ENCODE peak calls at places on chromosomes 2 and 18, in six cellular contexts. I is IMR-90, A is neural crest cell, G is GM12865, Q is tibial artery, F is HCT116. R is an unnamed sample.

GRCh38 chr2:113208995-113209868 is 35.5 kb downstream of the PSD4 start:
- DNase-seq in G (no peak), F (no peak), I (peak), A (no peak), Q (no peak), R (no peak)

GRCh38 chr2:140975237-140975636 is 1155.6 kb downstream of the LRP1B start:
- DNase-seq in I (peak), F (no peak), A (no peak), Q (no peak), G (no peak), R (no peak)

GRCh38 chr18:58043452-58044369 is at the start of gene NEDD4L:
- DNase-seq in Q (peak), F (peak), G (peak), A (peak), I (peak), R (peak)

GRCh38 chr2:29603341-29603740 is 318.0 kb downstream of the ALK start:
- DNase-seq in I (no peak), A (no peak), G (no peak), Q (no peak), F (no peak), R (no peak)

GRCh38 chr2:134713606-134714005 is 5.2 kb downstream of the TMEM163 start:
- DNase-seq in I (no peak), Q (no peak), A (no peak), F (no peak), G (no peak), R (no peak)

GRCh38 chr2:127695491-127696472 is 5.5 kb upstream of the SFT2D3 start:
- DNase-seq in F (peak), I (peak), G (peak), Q (peak), A (peak), R (no peak)

GRCh38 chr18:8616026-8616401 is 6.8 kb downstream of the RAB12 start:
- DNase-seq in A (no peak), I (no peak), Q (no peak), F (no peak), G (no peak), R (no peak)

GRCh38 chr18:48342125-48342524 is 67.1 kb downstream of the ZBTB7C start:
- DNase-seq in I (no peak), F (no peak), A (no peak), Q (no peak), G (no peak), R (no peak)

GRCh38 chr2:109516445-109517117 is 97.2 kb downstream of the SEPTIN10 start:
- DNase-seq in I (peak), Q (no peak), G (peak), F (peak), A (peak), R (peak)

GRCh38 chr2:128486640-128487375 is 168.1 kb upstream of the HS6ST1 start:
- DNase-seq in Q (no peak), G (no peak), F (no peak), I (no peak), A (no peak), R (no peak)

GRCh38 chr2:31337860-31338259 is 76.7 kb downstream of the XDH start:
- DNase-seq in F (no peak), I (peak), G (no peak), Q (no peak), A (no peak), R (no peak)

GRCh38 chr2:201965550-201965949 is 68.1 kb upstream of the FZD7 start:
- DNase-seq in I (no peak), Q (no peak), G (no peak), A (no peak), F (no peak), R (no peak)

GRCh38 chr2:55883339-55883738 is 40.2 kb downstream of the EFEMP1 start:
- DNase-seq in A (no peak), I (peak), G (no peak), Q (peak), F (no peak), R (no peak)

GRCh38 chr2:238615187-238615586 is 188.5 kb downstream of the ASB1 start:
- DNase-seq in G (no peak), I (no peak), A (no peak), Q (no peak), F (no peak), R (no peak)

GRCh38 chr2:25473758-25474335 is 132.1 kb upstream of the DNMT3A start:
- DNase-seq in A (no peak), Q (no peak), I (no peak), F (no peak), G (no peak), R (no peak)

GRCh38 chr2:197113221-197113831 is 186.8 kb upstream of the PGAP1 start:
- DNase-seq in I (peak), G (peak), F (peak), A (no peak), Q (no peak), R (no peak)

GRCh38 chr2:24015562-24016375 is 5.9 kb downstream of the MFSD2B start:
- DNase-seq in F (no peak), Q (no peak), I (peak), G (no peak), A (no peak), R (no peak)

GRCh38 chr2:151827564-151828142 is 568 bp downstream of the ARL5A start:
- DNase-seq in Q (no peak), F (no peak), G (peak), A (peak), I (peak), R (peak)

GRCh38 chr2:237790353-237790752 is 8.2 kb upstream of the RBM44 start:
- DNase-seq in F (no peak), A (no peak), Q (no peak), G (no peak), I (peak), R (no peak)

DNA sequence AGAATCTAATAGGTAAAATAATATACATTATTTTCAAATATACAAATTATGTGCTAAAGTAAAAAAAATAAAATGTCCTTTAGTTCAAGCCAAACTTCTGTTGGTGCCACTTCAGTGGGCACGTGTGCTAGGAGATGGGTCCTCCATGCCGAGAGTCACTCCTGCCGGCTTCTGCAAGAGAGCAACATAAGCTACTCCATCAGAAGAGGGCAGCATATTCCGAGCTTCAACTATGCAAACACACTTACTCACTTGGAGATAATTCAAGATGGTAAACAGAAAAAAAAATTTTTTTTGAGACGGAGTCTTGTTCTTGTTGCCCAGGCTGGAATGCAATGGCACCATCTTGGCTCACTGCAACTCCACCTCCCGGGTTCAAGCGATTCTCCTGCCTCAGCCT is 24.4 kb downstream of the CNOT11 start:
- DNase-seq in Q (no peak), F (no peak), I (peak), G (no peak), A (no peak), R (no peak)
- TF ChIP-seq CTCF in Q (no peak), F (no peak), I (no peak), G (no peak), A (no peak), R (no peak)

GRCh38 chr18:35936951-35937350 is 35.5 kb upstream of the RMP24 start:
- DNase-seq in G (no peak), Q (no peak), I (no peak), A (no peak), F (no peak), R (no peak)

GRCh38 chr18:35941299-35941698 is 31.2 kb upstream of the RMP24 start:
- DNase-seq in G (no peak), Q (no peak), I (no peak), A (no peak), F (no peak), R (no peak)

GRCh38 chr18:35938158-35938557 is 34.3 kb upstream of the RMP24 start:
- DNase-seq in Q (no peak), F (no peak), I (peak), G (no peak), A (no peak), R (no peak)

GRCh38 chr18:35938562-35938961 is 33.9 kb upstream of the RMP24 start:
- DNase-seq in F (no peak), I (no peak), A (no peak), Q (no peak), G (no peak), R (no peak)

GRCh38 chr18:35939166-35939565 is 33.3 kb upstream of the RMP24 start:
- DNase-seq in A (no peak), Q (no peak), G (no peak), F (no peak), I (no peak), R (no peak)
- TF ChIP-seq CTCF in A (peak), Q (no peak), G (no peak), F (no peak), I (no peak), R (peak)

GRCh38 chr18:10289265-10289664 is 165.2 kb upstream of the APCDD1 start:
- DNase-seq in Q (no peak), F (no peak), I (no peak), G (no peak), A (no peak), R (no peak)
- TF ChIP-seq CTCF in Q (no peak), F (no peak), I (no peak), G (no peak), A (no peak), R (no peak)

DNA sequence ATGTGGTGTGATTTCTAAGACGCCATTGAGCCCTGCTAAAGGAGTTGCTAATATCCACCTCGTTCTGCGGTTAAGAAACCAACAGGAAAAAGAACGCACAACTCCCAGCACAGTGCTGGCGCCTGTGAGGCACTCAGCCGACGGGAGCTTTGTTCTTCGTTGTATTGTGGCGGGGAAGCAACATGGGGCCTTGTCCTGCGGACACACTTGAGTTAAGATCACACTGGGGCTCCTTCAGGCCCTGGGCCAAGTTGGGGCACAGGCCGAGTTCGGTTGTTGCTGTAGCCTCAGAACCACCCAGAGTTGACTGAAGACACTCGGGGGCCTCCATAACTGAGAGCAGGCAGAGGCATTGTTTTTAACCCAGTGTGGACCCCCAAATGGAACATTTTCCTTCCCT is 30.6 kb upstream of the CD8A start:
- DNase-seq in F (no peak), I (no peak), Q (no peak), A (no peak), G (no peak), R (no peak)
- TF ChIP-seq CTCF in F (no peak), I (no peak), Q (no peak), A (no peak), G (no peak), R (no peak)

DNA sequence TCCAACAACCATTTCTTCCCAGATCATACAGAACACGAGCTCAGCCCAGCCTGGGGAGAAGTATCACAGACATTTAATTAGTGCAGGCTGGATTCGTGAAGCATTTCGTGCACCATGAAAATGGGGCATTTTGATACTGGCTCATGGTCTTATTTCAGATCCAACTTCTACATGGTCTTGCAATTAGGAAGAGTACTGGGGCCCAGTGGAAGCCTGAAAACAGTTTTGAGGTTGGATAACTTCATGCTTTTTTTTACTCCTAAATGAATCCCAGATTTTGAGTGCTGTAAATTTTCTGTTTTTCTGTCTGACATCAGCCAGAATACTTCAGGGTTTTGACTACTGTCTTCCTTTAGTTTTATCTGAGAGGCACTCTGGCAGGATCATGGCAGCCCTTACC is 160.1 kb downstream of the GFPT1 start:
- DNase-seq in Q (no peak), F (no peak), A (no peak), G (no peak), I (no peak), R (no peak)
- TF ChIP-seq CTCF in Q (no peak), F (no peak), A (no peak), G (no peak), I (no peak), R (no peak)

GRCh38 chr2:43455296-43455695 is 140.5 kb downstream of the THADA start:
- DNase-seq in Q (no peak), F (no peak), I (no peak), A (no peak), G (no peak), R (no peak)

GRCh38 chr2:43453771-43454170 is 142.1 kb downstream of the THADA start:
- DNase-seq in I (no peak), G (no peak), A (no peak), F (no peak), Q (no peak), R (no peak)

GRCh38 chr2:43454791-43455190 is 141.0 kb downstream of the THADA start:
- DNase-seq in Q (no peak), G (no peak), A (no peak), F (no peak), I (no peak), R (no peak)

GRCh38 chr2:43458002-43458628 is 137.7 kb downstream of the THADA start:
- DNase-seq in I (peak), Q (no peak), F (no peak), A (no peak), G (no peak), R (no peak)

GRCh38 chr2:43455735-43456642 is 139.8 kb downstream of the THADA start:
- DNase-seq in G (peak), I (peak), F (no peak), A (no peak), Q (no peak), R (no peak)
- TF ChIP-seq CTCF in G (no peak), I (no peak), F (no peak), A (no peak), Q (peak), R (no peak)

GRCh38 chr2:122244830-122245229 is 489.4 kb downstream of the TSN start:
- DNase-seq in Q (no peak), A (no peak), I (no peak), F (no peak), G (no peak), R (no peak)

GRCh38 chr2:122237506-122237905 is 482.1 kb downstream of the TSN start:
- DNase-seq in A (no peak), F (no peak), G (no peak), Q (no peak), I (no peak), R (no peak)

GRCh38 chr2:122236152-122236892 is 480.9 kb downstream of the TSN start:
- DNase-seq in F (no peak), G (no peak), A (no peak), Q (peak), I (no peak), R (no peak)

GRCh38 chr2:122238006-122238559 is 482.6 kb downstream of the TSN start:
- DNase-seq in Q (no peak), A (no peak), I (no peak), G (no peak), F (no peak), R (no peak)

GRCh38 chr2:122239440-122239839 is 484.0 kb downstream of the TSN start:
- DNase-seq in A (no peak), F (no peak), Q (no peak), I (no peak), G (no peak), R (no peak)
- TF ChIP-seq CTCF in A (no peak), F (no peak), Q (no peak), I (no peak), G (no peak), R (peak)